ENCODE peak calls at places on chromosomes 13 and 19, in four cellular contexts. O is Caco-2, V is left ventricle myocardium inferior, K is heart left ventricle. W is an unnamed sample. For H3K9me3, the result is how much of the 10 kb centered on the place peaks cover.

GRCh38 chr19:18772620-18773587 is 18.2 kb downstream of the COMP start:
- DNase-seq in O (no peak), V (no peak), K (no peak), W (no peak)

GRCh38 chr13:22357132-22357531 is 686.3 kb downstream of the FGF9 start:
- DNase-seq in O (no peak), V (no peak), K (no peak), W (peak)

GRCh38 chr13:32302461-32302860 is 12.7 kb downstream of the ZAR1L start:
- DNase-seq in O (no peak), V (no peak), K (no peak), W (no peak)

GRCh38 chr13:43686557-43686956 is 100.2 kb downstream of the ENOX1 start:
- DNase-seq in O (peak), V (peak), K (no peak), W (peak)

GRCh38 chr13:36038785-36039415 is 92.3 kb downstream of the DCLK1 start:
- DNase-seq in O (no peak), V (no peak), K (no peak), W (no peak)

GRCh38 chr19:13042443-13043130 is 47.3 kb downstream of the NFIX start:
- DNase-seq in O (no peak), V (no peak), K (no peak), W (no peak)

GRCh38 chr19:1938071-1938470 is 2.9 kb upstream of the CSNK1G2 start:
- DNase-seq in O (no peak), V (no peak), K (no peak), W (no peak)

GRCh38 chr19:16037424-16038195 is 38.7 kb upstream of the TPM4 start:
- DNase-seq in O (no peak), V (no peak), K (no peak), W (no peak)

GRCh38 chr19:1154731-1155351 is 19.2 kb downstream of the SBNO2 start:
- DNase-seq in O (no peak), V (peak), K (peak), W (peak)

GRCh38 chr13:34265016-34265692 is 447.2 kb downstream of the RFC3 start:
- DNase-seq in O (no peak), V (no peak), K (no peak), W (no peak)

GRCh38 chr13:94009696-94010095 is 469.8 kb downstream of the DCT start:
- DNase-seq in O (no peak), V (no peak), K (no peak), W (no peak)

GRCh38 chr13:50319603-50320296 is 304.5 kb downstream of the KCNRG start:
- DNase-seq in O (no peak), V (no peak), K (no peak), W (peak)

GRCh38 chr19:36876993-36877938 is 26.6 kb downstream of the ZNF345 start:
- DNase-seq in O (no peak), V (no peak), K (no peak), W (no peak)
- H3K9me3 ChIP-seq in O (half or more), V (half or more), K (half or more), W (half or more)

DNA sequence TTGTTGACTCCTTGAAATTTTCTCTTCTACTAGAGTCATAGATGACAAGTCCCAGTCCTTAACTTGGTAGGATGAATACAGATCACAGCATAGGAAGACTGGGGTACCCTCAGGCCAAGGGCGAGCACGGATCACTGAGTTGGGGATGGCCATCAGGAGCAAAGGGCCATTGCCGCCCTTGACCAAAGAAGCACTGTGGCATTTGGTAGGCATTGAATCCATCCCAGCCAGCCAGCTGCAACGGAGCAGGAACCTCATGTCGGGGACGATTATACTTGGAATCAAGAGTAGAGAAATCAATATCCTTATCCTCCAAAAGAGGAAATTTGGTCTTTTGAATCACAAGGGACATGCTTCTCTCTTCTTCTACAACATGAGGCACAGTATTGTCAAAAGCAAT is 50.1 kb upstream of the ZNF573 start:
- DNase-seq in O (no peak), V (no peak), K (no peak), W (no peak)
- H3K9me3 ChIP-seq in O (under half), V (half or more), K (under half), W (half or more)

GRCh38 chr13:24142453-24142852 is 18.1 kb upstream of the SPATA13 start:
- DNase-seq in O (no peak), V (no peak), K (no peak), W (no peak)

GRCh38 chr13:24145231-24145630 is 15.3 kb upstream of the SPATA13 start:
- DNase-seq in O (no peak), V (no peak), K (no peak), W (no peak)

GRCh38 chr13:24138911-24139310 is 21.6 kb upstream of the SPATA13 start:
- DNase-seq in O (no peak), V (no peak), K (no peak), W (no peak)

GRCh38 chr13:24142886-24143285 is 17.6 kb upstream of the SPATA13 start:
- DNase-seq in O (no peak), V (no peak), K (no peak), W (no peak)

DNA sequence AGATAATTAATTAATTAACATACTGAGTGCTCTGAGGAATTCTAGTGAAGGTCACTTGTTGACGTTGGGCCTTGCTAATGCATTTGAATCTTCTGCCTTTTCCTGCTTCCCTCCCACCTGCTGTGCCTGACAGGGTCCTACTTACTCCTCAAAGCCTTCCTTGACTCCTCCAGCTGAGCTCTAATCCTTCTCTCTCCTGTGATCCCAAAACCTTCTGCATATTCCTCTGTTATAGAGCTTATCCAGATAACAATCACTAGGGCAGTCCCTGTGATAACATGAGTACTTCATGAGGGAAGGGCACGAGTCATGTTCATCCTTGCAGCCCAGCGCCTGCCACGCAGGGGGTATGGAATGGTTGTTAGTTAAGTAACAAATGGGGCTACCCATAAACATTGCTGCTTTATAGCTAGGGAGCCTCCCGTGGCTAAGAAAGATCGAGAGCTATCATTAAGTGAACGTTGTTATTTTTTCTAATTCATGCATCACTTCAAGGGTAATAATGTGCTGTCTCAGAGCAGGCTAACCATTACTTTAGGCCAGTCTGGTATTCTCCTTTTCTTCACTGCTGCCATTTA is 19.1 kb upstream of the SPATA13 start:
- DNase-seq in O (no peak), V (no peak), K (no peak), W (no peak)
- H3K9me3 ChIP-seq in O (under half), V (under half), K (under half), W (under half)

GRCh38 chr19:11722414-11722813 is 16.3 kb downstream of the ZNF823 start:
- DNase-seq in O (no peak), V (no peak), K (no peak), W (no peak)
- H3K9me3 ChIP-seq in O (under half), V (under half), K (under half), W (under half)

GRCh38 chr19:54724142-54724541 is at the start of gene KIR3DL3:
- DNase-seq in O (no peak), V (no peak), K (no peak), W (no peak)
- H3K9me3 ChIP-seq in O (under half), V (half or more), K (under half), W (under half)